ENCODE peak calls at places on chromosomes 4 and X, in four cellular contexts. G, S, P and H are unnamed samples.

GRCh38 chr4:75457365-75457764 is 56.8 kb downstream of the RCHY1 start:
- DNase-seq in G (no peak), S (no peak), P (no peak), H (no peak)

GRCh38 chr4:155809835-155810234 is 51.0 kb downstream of the GUCY1B1 start:
- DNase-seq in S (peak; percentile 83), P (peak; percentile 88), G (peak; percentile 69), H (peak; percentile 78)

GRCh38 chrX:84153538-84153937 is 34.5 kb downstream of the RPS6KA6 start:
- DNase-seq in S (no peak), G (no peak), P (no peak), H (no peak)

GRCh38 chr4:169658196-169658595 is 37.8 kb downstream of the CLCN3 start:
- DNase-seq in G (no peak), P (peak; percentile 40), S (no peak), H (no peak)

GRCh38 chr4:183348706-183349659 is 26.8 kb upstream of the CLDN24 start:
- DNase-seq in P (no peak), S (peak; percentile 99), G (peak; percentile 77), H (no peak)

GRCh38 chrX:17803449-17803848 is 57.6 kb downstream of the RAI2 start:
- DNase-seq in P (no peak), S (no peak), G (no peak), H (no peak)

GRCh38 chr4:98406819-98407218 is 145.6 kb downstream of the RAP1GDS1 start:
- DNase-seq in P (no peak), G (no peak), S (no peak), H (no peak)

GRCh38 chr4:3320361-3321023 is 27.7 kb downstream of the RGS12 start:
- DNase-seq in P (no peak), S (no peak), G (no peak), H (no peak)

GRCh38 chr4:165449333-165449732 is 70.5 kb downstream of the CPE start:
- DNase-seq in S (no peak), P (no peak), G (no peak), H (no peak)

GRCh38 chrX:15416133-15416993 is 32.1 kb upstream of the VEGFD start:
- DNase-seq in G (no peak), P (no peak), S (no peak), H (no peak)

GRCh38 chrX:1093112-1093511 is 119.3 kb downstream of the CRLF2 start:
- DNase-seq in S (no peak), P (no peak), G (no peak), H (no peak)

GRCh38 chrX:2958199-2958598 is 29.1 kb upstream of the ARSD start:
- DNase-seq in S (no peak), P (no peak), G (no peak), H (no peak)